ENCODE peak calls at places on chromosomes 11 and 22, in seven cellular contexts. J, F, R, X, G, K and W are unnamed samples.

GRCh38 chr22:32836286-32836859 is 34.9 kb downstream of the TIMP3 start:
- DNase-seq in J (peak; percentile 20), F (no peak), R (no peak), X (peak; percentile 51), G (no peak), K (peak; percentile 11), W (peak; percentile 26)

GRCh38 chr11:2092956-2093412 is 46.2 kb downstream of the IGF2 start:
- DNase-seq in J (no peak), F (no peak), R (no peak), X (peak; percentile 55), G (no peak), K (no peak), W (no peak)

GRCh38 chr11:76419896-76420295 is 24.9 kb upstream of the EMSY start:
- DNase-seq in J (peak; percentile 43), F (no peak), R (no peak), X (no peak), G (no peak), K (peak; percentile 15), W (peak; percentile 32)

GRCh38 chr11:133966147-133966546 is 9.4 kb upstream of the IGSF9B start:
- DNase-seq in J (no peak), F (no peak), R (no peak), X (peak; percentile 83), G (no peak), K (no peak), W (no peak)

GRCh38 chr11:72321381-72321996 is 77.5 kb upstream of the PHOX2A start:
- DNase-seq in J (peak; percentile 91), F (no peak), R (no peak), X (peak; percentile 78), G (no peak), K (peak; percentile 9), W (no peak)

GRCh38 chr11:121389651-121390050 is 62.5 kb upstream of the SORL1 start:
- DNase-seq in J (no peak), F (no peak), R (no peak), X (no peak), G (no peak), K (no peak), W (no peak)

GRCh38 chr11:122192634-122193245 is 76.7 kb upstream of the BLID start:
- DNase-seq in J (no peak), F (no peak), R (no peak), X (no peak), G (no peak), K (no peak), W (no peak)

GRCh38 chr11:126279191-126279590 is 3.7 kb upstream of the TIRAP start:
- DNase-seq in J (peak; percentile 59), F (no peak), R (no peak), X (no peak), G (no peak), K (no peak), W (no peak)

GRCh38 chr11:78493413-78493975 is 75.9 kb upstream of the GAB2 start:
- DNase-seq in J (no peak), F (no peak), R (no peak), X (no peak), G (no peak), K (no peak), W (no peak)

GRCh38 chr22:45774016-45774670 is 102.5 kb downstream of the ATXN10 start:
- DNase-seq in J (no peak), F (no peak), R (no peak), X (no peak), G (no peak), K (no peak), W (no peak)

GRCh38 chr11:110968348-110969062 is 256.3 kb upstream of the ARHGAP20 start:
- DNase-seq in J (no peak), F (no peak), R (no peak), X (no peak), G (no peak), K (no peak), W (no peak)

GRCh38 chr11:69475141-69475865 is 6.2 kb upstream of the LINC01488 start:
- DNase-seq in J (no peak), F (no peak), R (no peak), X (no peak), G (no peak), K (no peak), W (no peak)

GRCh38 chr11:19419021-19419750 is 178.4 kb upstream of the E2F8 start:
- DNase-seq in J (no peak), F (no peak), R (no peak), X (no peak), G (no peak), K (no peak), W (peak; percentile 47)

GRCh38 chr11:30016588-30017363 is at the start of gene KCNA4:
- DNase-seq in J (peak; percentile 28), F (no peak), R (no peak), X (peak; percentile 66), G (no peak), K (no peak), W (no peak)

GRCh38 chr11:47003180-47003877 is 66.8 kb downstream of the CSTPP1 start:
- DNase-seq in J (peak; percentile 62), F (no peak), R (no peak), X (no peak), G (no peak), K (no peak), W (no peak)

GRCh38 chr11:36452987-36453386 is 57.1 kb downstream of the TRAF6 start:
- DNase-seq in J (no peak), F (no peak), R (no peak), X (no peak), G (no peak), K (peak; percentile 34), W (no peak)

GRCh38 chr11:36452231-36452630 is 57.8 kb downstream of the TRAF6 start:
- DNase-seq in J (no peak), F (no peak), R (no peak), X (no peak), G (no peak), K (no peak), W (no peak)

GRCh38 chr11:36454551-36454950 is 55.5 kb downstream of the TRAF6 start:
- DNase-seq in J (no peak), F (no peak), R (no peak), X (no peak), G (no peak), K (no peak), W (no peak)

GRCh38 chr11:36454991-36455611 is 55.0 kb downstream of the TRAF6 start:
- DNase-seq in J (no peak), F (no peak), R (no peak), X (no peak), G (no peak), K (no peak), W (no peak)

GRCh38 chr11:36453678-36454077 is 56.4 kb downstream of the TRAF6 start:
- DNase-seq in J (peak; percentile 30), F (no peak), R (no peak), X (no peak), G (no peak), K (no peak), W (peak; percentile 29)
- TF ChIP-seq JUND in J (no peak), F (no peak), R (no peak), X (no peak), G (no peak), K (no peak), W (no peak)

GRCh38 chr11:33257160-33257896 is at the start of gene HIPK3:
- DNase-seq in J (peak; percentile 86), F (no peak), R (no peak), X (peak; percentile 96), G (no peak), K (peak; percentile 41), W (peak; percentile 76)
- TF ChIP-seq JUND in J (no peak), F (no peak), R (no peak), X (no peak), G (no peak), K (no peak), W (no peak)

DNA sequence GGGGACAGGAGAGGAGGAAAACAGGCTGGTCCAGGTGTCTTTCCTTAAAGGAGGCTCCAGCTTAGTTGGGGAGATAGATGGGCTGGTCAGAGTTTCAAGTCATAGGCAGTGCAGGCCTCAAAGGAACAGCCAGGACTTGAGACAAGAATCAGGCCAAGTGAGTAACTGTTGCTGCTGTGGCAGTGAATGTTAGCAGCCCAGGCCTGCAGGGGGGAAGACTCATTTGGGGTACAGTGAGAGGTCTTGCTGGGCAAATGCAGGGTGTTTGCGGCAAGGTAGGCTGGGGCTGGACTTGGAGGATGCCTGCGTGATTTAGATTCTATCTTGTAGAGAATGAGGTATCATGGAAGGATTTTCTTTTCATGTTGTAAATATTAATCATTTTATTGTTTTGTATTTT is 24.1 kb downstream of the PTPRJ start:
- DNase-seq in J (no peak), F (no peak), R (no peak), X (no peak), G (no peak), K (no peak), W (no peak)
- TF ChIP-seq JUND in J (no peak), F (no peak), R (no peak), X (no peak), G (no peak), K (no peak), W (no peak)

GRCh38 chr22:22037740-22038139 is 55.2 kb upstream of the TOP3B start:
- DNase-seq in J (peak; percentile 87), F (no peak), R (no peak), X (no peak), G (no peak), K (peak; percentile 12), W (no peak)
- TF ChIP-seq JUND in J (no peak), F (no peak), R (no peak), X (no peak), G (no peak), K (no peak), W (no peak)

GRCh38 chr11:116567721-116568242 is 205.0 kb downstream of the BUD13 start:
- DNase-seq in J (no peak), F (no peak), R (no peak), X (no peak), G (no peak), K (no peak), W (no peak)

GRCh38 chr11:116563713-116564050 is 209.1 kb downstream of the BUD13 start:
- DNase-seq in J (no peak), F (no peak), R (no peak), X (no peak), G (no peak), K (no peak), W (no peak)

GRCh38 chr11:116557261-116557660 is 215.5 kb downstream of the BUD13 start:
- DNase-seq in J (no peak), F (no peak), R (no peak), X (peak; percentile 43), G (no peak), K (no peak), W (no peak)

GRCh38 chr11:116558504-116559252 is 214.1 kb downstream of the BUD13 start:
- DNase-seq in J (no peak), F (no peak), R (no peak), X (no peak), G (no peak), K (no peak), W (no peak)

DNA sequence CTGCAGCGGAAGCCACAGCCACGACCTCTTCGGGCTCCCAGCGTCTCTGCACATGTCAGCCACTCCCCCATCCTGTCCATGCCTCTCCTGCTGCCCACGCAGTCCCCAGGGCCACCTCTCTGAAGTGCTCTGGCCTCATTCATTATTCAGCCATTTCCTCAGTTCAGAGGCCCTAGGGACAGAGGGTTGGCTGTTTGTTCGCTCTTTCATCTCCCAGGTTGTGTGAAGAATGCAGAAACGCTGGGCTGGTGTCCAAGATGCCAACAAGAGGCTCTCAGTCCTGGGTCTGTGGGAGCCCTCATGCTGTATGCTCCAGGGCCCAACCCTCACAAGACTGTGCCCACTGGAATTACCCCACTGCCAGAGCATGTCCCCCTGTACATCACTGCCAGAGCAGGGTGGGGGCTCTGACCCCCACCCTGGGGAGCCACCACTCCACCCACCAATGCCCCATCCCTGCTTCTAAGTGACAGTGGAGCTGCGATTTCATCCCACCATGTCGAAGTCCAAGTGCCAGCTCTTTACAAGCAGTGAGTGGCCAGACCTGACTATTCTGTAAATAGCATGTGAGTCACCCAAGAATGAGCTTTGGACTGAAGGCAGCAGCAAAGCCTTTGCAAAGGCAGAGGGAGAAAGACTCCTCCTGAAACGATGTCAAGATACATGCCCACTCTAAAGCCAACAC is 209.6 kb downstream of the BUD13 start:
- DNase-seq in J (peak; percentile 8), F (no peak), R (no peak), X (no peak), G (no peak), K (peak; percentile 82), W (peak; percentile 27)
- TF ChIP-seq JUND in J (no peak), F (no peak), R (no peak), X (no peak), G (no peak), K (peak; percentile 80), W (no peak)